ENCODE peak calls at places on chromosomes 13 and 19, in seven cellular contexts. One of them, this sample, is unnamed.

GRCh38 chr13:98892821-98893220 is 85.0 kb downstream of the DOCK9 start:
- DNase-seq in stimulated activated CD8-positive, alpha-beta memory T cell treated with anti-CD3 and anti-CD28 coated beads, Interleukin-12 subunit alpha, Interleukin-12 subunit beta, amount 100 ng/mL, for 1 hour: no peak
- DNase-seq in RWPE1: no peak
- DNase-seq in mesenchymal stem cell: no peak
- DNase-seq in midbrain: no peak
- DNase-seq in HT-29: no peak
- DNase-seq in coronary artery: no peak
- DNase-seq in this sample: no peak

GRCh38 chr19:29576043-29576442 is 30.0 kb upstream of the POP4 start:
- DNase-seq in stimulated activated CD8-positive, alpha-beta memory T cell treated with anti-CD3 and anti-CD28 coated beads, Interleukin-12 subunit alpha, Interleukin-12 subunit beta, amount 100 ng/mL, for 1 hour: no peak
- DNase-seq in RWPE1: no peak
- DNase-seq in mesenchymal stem cell: no peak
- DNase-seq in midbrain: no peak
- DNase-seq in HT-29: no peak
- DNase-seq in coronary artery: no peak
- DNase-seq in this sample: no peak

GRCh38 chr19:45876411-45877197 is 9.3 kb downstream of the IRF2BP1 start:
- DNase-seq in stimulated activated CD8-positive, alpha-beta memory T cell treated with anti-CD3 and anti-CD28 coated beads, Interleukin-12 subunit alpha, Interleukin-12 subunit beta, amount 100 ng/mL, for 1 hour: no peak
- DNase-seq in RWPE1: no peak
- DNase-seq in mesenchymal stem cell: peak; percentile 70
- DNase-seq in midbrain: no peak
- DNase-seq in HT-29: peak; percentile 39
- DNase-seq in coronary artery: no peak
- DNase-seq in this sample: no peak

GRCh38 chr13:73997964-73998363 is 136.2 kb downstream of the KLF12 start:
- DNase-seq in stimulated activated CD8-positive, alpha-beta memory T cell treated with anti-CD3 and anti-CD28 coated beads, Interleukin-12 subunit alpha, Interleukin-12 subunit beta, amount 100 ng/mL, for 1 hour: no peak
- DNase-seq in RWPE1: no peak
- DNase-seq in mesenchymal stem cell: peak; percentile 5
- DNase-seq in midbrain: no peak
- DNase-seq in HT-29: no peak
- DNase-seq in coronary artery: no peak
- DNase-seq in this sample: no peak

GRCh38 chr13:31046711-31047279 is 114.3 kb downstream of the TEX26 start:
- DNase-seq in stimulated activated CD8-positive, alpha-beta memory T cell treated with anti-CD3 and anti-CD28 coated beads, Interleukin-12 subunit alpha, Interleukin-12 subunit beta, amount 100 ng/mL, for 1 hour: no peak
- DNase-seq in RWPE1: no peak
- DNase-seq in mesenchymal stem cell: peak; percentile 95
- DNase-seq in midbrain: peak; percentile 36
- DNase-seq in HT-29: peak; percentile 89
- DNase-seq in coronary artery: no peak
- DNase-seq in this sample: peak; percentile 98

GRCh38 chr19:13001502-13002388 is 6.5 kb downstream of the NFIX start:
- DNase-seq in stimulated activated CD8-positive, alpha-beta memory T cell treated with anti-CD3 and anti-CD28 coated beads, Interleukin-12 subunit alpha, Interleukin-12 subunit beta, amount 100 ng/mL, for 1 hour: no peak
- DNase-seq in RWPE1: no peak
- DNase-seq in mesenchymal stem cell: no peak
- DNase-seq in midbrain: peak; percentile 92
- DNase-seq in HT-29: no peak
- DNase-seq in coronary artery: peak; percentile 90
- DNase-seq in this sample: no peak

GRCh38 chr19:33110201-33110910 is 21.6 kb upstream of the WDR88 start:
- DNase-seq in stimulated activated CD8-positive, alpha-beta memory T cell treated with anti-CD3 and anti-CD28 coated beads, Interleukin-12 subunit alpha, Interleukin-12 subunit beta, amount 100 ng/mL, for 1 hour: no peak
- DNase-seq in RWPE1: no peak
- DNase-seq in mesenchymal stem cell: no peak
- DNase-seq in midbrain: no peak
- DNase-seq in HT-29: no peak
- DNase-seq in coronary artery: no peak
- DNase-seq in this sample: no peak

GRCh38 chr19:55596304-55596703 is 3.0 kb downstream of the FIZ1 start:
- DNase-seq in stimulated activated CD8-positive, alpha-beta memory T cell treated with anti-CD3 and anti-CD28 coated beads, Interleukin-12 subunit alpha, Interleukin-12 subunit beta, amount 100 ng/mL, for 1 hour: no peak
- DNase-seq in RWPE1: no peak
- DNase-seq in mesenchymal stem cell: no peak
- DNase-seq in midbrain: no peak
- DNase-seq in HT-29: no peak
- DNase-seq in coronary artery: no peak
- DNase-seq in this sample: no peak

GRCh38 chr19:23437901-23438300 is 42.6 kb upstream of the ZNF91 start:
- DNase-seq in stimulated activated CD8-positive, alpha-beta memory T cell treated with anti-CD3 and anti-CD28 coated beads, Interleukin-12 subunit alpha, Interleukin-12 subunit beta, amount 100 ng/mL, for 1 hour: no peak
- DNase-seq in RWPE1: no peak
- DNase-seq in mesenchymal stem cell: no peak
- DNase-seq in midbrain: no peak
- DNase-seq in HT-29: peak; percentile 6
- DNase-seq in coronary artery: no peak
- DNase-seq in this sample: no peak

GRCh38 chr19:42985588-42985987 is 40.7 kb downstream of the PSG11 start:
- DNase-seq in stimulated activated CD8-positive, alpha-beta memory T cell treated with anti-CD3 and anti-CD28 coated beads, Interleukin-12 subunit alpha, Interleukin-12 subunit beta, amount 100 ng/mL, for 1 hour: no peak
- DNase-seq in RWPE1: no peak
- DNase-seq in mesenchymal stem cell: no peak
- DNase-seq in midbrain: no peak
- DNase-seq in HT-29: no peak
- DNase-seq in coronary artery: no peak
- DNase-seq in this sample: no peak

GRCh38 chr19:47545061-47545948 is 27.6 kb downstream of the ZNF541 start:
- DNase-seq in stimulated activated CD8-positive, alpha-beta memory T cell treated with anti-CD3 and anti-CD28 coated beads, Interleukin-12 subunit alpha, Interleukin-12 subunit beta, amount 100 ng/mL, for 1 hour: no peak
- DNase-seq in RWPE1: no peak
- DNase-seq in mesenchymal stem cell: no peak
- DNase-seq in midbrain: no peak
- DNase-seq in HT-29: no peak
- DNase-seq in coronary artery: no peak
- DNase-seq in this sample: no peak

This sample was measured in SK-MEL-5.